ENCODE peak calls at places on chromosomes 11 and 22, in six cellular contexts. H is GM23248; A is germinal center; Z is NCI-H2227 treated with DMSO at 0.1 percent for 48 hours; T is stimulated activated CD4-positive, alpha-beta T cell treated with anti-CD3 and anti-CD28 coated beads, Interleukin-2, amount 100 ng/mL, for 4 hours; U is NCI-H1092. C is an unnamed sample.

GRCh38 chr11:123536690-123537437 is 106.8 kb downstream of the GRAMD1B start:
- DNase-seq in H (peak), A (no peak), Z (no peak), T (no peak), U (no peak), C (no peak)

GRCh38 chr11:29780756-29781155 is 236.1 kb downstream of the KCNA4 start:
- DNase-seq in H (peak), A (no peak), Z (no peak), T (no peak), U (peak), C (no peak)

GRCh38 chr11:69949327-69949726 is 128.8 kb upstream of the ANO1 start:
- DNase-seq in H (peak), A (no peak), Z (no peak), T (no peak), U (no peak), C (no peak)

GRCh38 chr22:27874756-27875155 is 44.3 kb downstream of the PITPNB start:
- DNase-seq in H (no peak), A (no peak), Z (no peak), T (no peak), U (no peak), C (no peak)

GRCh38 chr22:47333625-47334024 is 571.2 kb downstream of the TBC1D22A start:
- DNase-seq in H (peak), A (no peak), Z (no peak), T (no peak), U (peak), C (no peak)

GRCh38 chr11:64084146-64084961 is 48.6 kb downstream of the FLRT1 start:
- DNase-seq in H (no peak), A (no peak), Z (no peak), T (no peak), U (no peak), C (no peak)

GRCh38 chr22:20436309-20437252 is 1.0 kb downstream of the SCARF2 start:
- DNase-seq in H (peak), A (no peak), Z (peak), T (no peak), U (no peak), C (no peak)

GRCh38 chr11:12963789-12964536 is 45.2 kb upstream of the RASSF10 start:
- DNase-seq in H (peak), A (peak), Z (peak), T (peak), U (peak), C (peak)

GRCh38 chr11:71067753-71068152 is 184.6 kb downstream of the SHANK2 start:
- DNase-seq in H (no peak), A (no peak), Z (no peak), T (no peak), U (no peak), C (no peak)

GRCh38 chr11:35746356-35747153 is 84.0 kb downstream of the TRIM44 start:
- DNase-seq in H (peak), A (no peak), Z (no peak), T (no peak), U (no peak), C (no peak)

C was measured in NAMALWA.